ENCODE peak calls at places on chromosome 13, in nine cellular contexts. Q is heart right ventricle; A is NT2/D1; F is stimulated activated CD8-positive, alpha-beta memory T cell treated with anti-CD3 and anti-CD28 coated beads, Interleukin-15, amount 100 ng/mL, for 24 hours; B is SK-N-SH; J is left colon; T is amygdala; Z is nucleus accumbens; I is endothelial cell. N is an unnamed sample.

GRCh38 chr13:80334582-80335260 is 6.2 kb downstream of the SPRY2 start:
- DNase-seq in Q (no peak), A (no peak), F (no peak), B (no peak), J (no peak), T (no peak), Z (no peak), I (no peak), N (peak; percentile 71)

GRCh38 chr13:100131863-100132574 is 43.1 kb downstream of the PCCA start:
- DNase-seq in Q (no peak), A (no peak), F (no peak), B (peak; percentile 23), J (no peak), T (no peak), Z (no peak), I (no peak), N (peak; percentile 90)

GRCh38 chr13:100274942-100275506 is 186.1 kb downstream of the PCCA start:
- DNase-seq in Q (no peak), A (no peak), F (no peak), B (no peak), J (no peak), T (no peak), Z (no peak), I (no peak), N (no peak)

GRCh38 chr13:40408602-40409001 is 257.8 kb downstream of the FOXO1 start:
- DNase-seq in Q (no peak), A (no peak), F (no peak), B (no peak), J (no peak), T (no peak), Z (no peak), I (no peak), N (peak; percentile 83)

GRCh38 chr13:80778302-80778701 is 437.4 kb upstream of the SPRY2 start:
- DNase-seq in Q (no peak), A (no peak), F (no peak), B (no peak), J (no peak), T (no peak), Z (no peak), I (no peak), N (no peak)

GRCh38 chr13:106100261-106100919 is 435.1 kb downstream of the EFNB2 start:
- DNase-seq in Q (peak; percentile 19), A (peak; percentile 92), F (no peak), B (no peak), J (peak; percentile 93), T (no peak), Z (no peak), I (peak; percentile 9), N (no peak)

GRCh38 chr13:105139380-105140285 is 1395.8 kb downstream of the EFNB2 start:
- DNase-seq in Q (peak; percentile 19), A (no peak), F (peak; percentile 6), B (no peak), J (peak; percentile 31), T (peak; percentile 26), Z (peak; percentile 9), I (no peak), N (peak; percentile 63)

GRCh38 chr13:111399334-111399733 is 78.9 kb downstream of the TEX29 start:
- DNase-seq in Q (no peak), A (no peak), F (no peak), B (no peak), J (no peak), T (no peak), Z (no peak), I (no peak), N (no peak)

GRCh38 chr13:111241862-111242261 is 78.6 kb upstream of the TEX29 start:
- DNase-seq in Q (no peak), A (no peak), F (no peak), B (no peak), J (no peak), T (no peak), Z (no peak), I (no peak), N (no peak)

GRCh38 chr13:27339299-27339698 is 68.7 kb downstream of the RASL11A start:
- DNase-seq in Q (no peak), A (peak; percentile 36), F (no peak), B (peak; percentile 61), J (no peak), T (no peak), Z (no peak), I (peak; percentile 57), N (peak; percentile 12)

GRCh38 chr13:76635232-76636021 is 250.8 kb downstream of the KCTD12 start:
- DNase-seq in Q (no peak), A (no peak), F (no peak), B (no peak), J (no peak), T (no peak), Z (no peak), I (no peak), N (peak; percentile 13)